ENCODE peak calls at places on chromosomes 6 and 20, in six cellular contexts. One of them, this sample, is unnamed.

GRCh38 chr6:145887969-145888368 is 73.4 kb upstream of the FBXO30 start:
- DNase-seq in K562: peak
- DNase-seq in HepG2: no peak
- DNase-seq in HCT116: no peak
- DNase-seq in H1: no peak
- DNase-seq in GM12878: no peak
- DNase-seq in this sample: no peak

GRCh38 chr6:14601490-14601889 is 483.9 kb downstream of the CD83 start:
- DNase-seq in K562: no peak
- DNase-seq in HepG2: peak
- DNase-seq in HCT116: no peak
- DNase-seq in H1: no peak
- DNase-seq in GM12878: no peak
- DNase-seq in this sample: no peak

GRCh38 chr20:61719691-61720347 is 345.9 kb downstream of the TAF4 start:
- DNase-seq in K562: no peak
- DNase-seq in HepG2: no peak
- DNase-seq in HCT116: no peak
- DNase-seq in H1: no peak
- DNase-seq in GM12878: no peak
- DNase-seq in this sample: no peak

GRCh38 chr6:169895000-169895759 is 143.8 kb downstream of the ERMARD start:
- DNase-seq in K562: no peak
- DNase-seq in HepG2: no peak
- DNase-seq in HCT116: no peak
- DNase-seq in H1: no peak
- DNase-seq in GM12878: no peak
- DNase-seq in this sample: no peak

GRCh38 chr6:11236351-11236750 is 3.9 kb upstream of the NEDD9 start:
- DNase-seq in K562: no peak
- DNase-seq in HepG2: no peak
- DNase-seq in HCT116: no peak
- DNase-seq in H1: no peak
- DNase-seq in GM12878: peak
- DNase-seq in this sample: no peak

GRCh38 chr6:3026811-3027626 is 27.3 kb downstream of the NQO2 start:
- DNase-seq in K562: peak
- DNase-seq in HepG2: no peak
- DNase-seq in HCT116: no peak
- DNase-seq in H1: no peak
- DNase-seq in GM12878: peak
- DNase-seq in this sample: no peak

GRCh38 chr6:32940656-32941411 is at the start of gene HLA-DMB:
- DNase-seq in K562: peak
- DNase-seq in HepG2: peak
- DNase-seq in HCT116: peak
- DNase-seq in H1: no peak
- DNase-seq in GM12878: peak
- DNase-seq in this sample: peak

GRCh38 chr6:129609635-129610034 is 100.3 kb downstream of the ARHGAP18 start:
- DNase-seq in K562: no peak
- DNase-seq in HepG2: no peak
- DNase-seq in HCT116: no peak
- DNase-seq in H1: no peak
- DNase-seq in GM12878: no peak
- DNase-seq in this sample: no peak

GRCh38 chr6:106103728-106104109 is 17.6 kb downstream of the PRDM1 start:
- DNase-seq in K562: peak
- DNase-seq in HepG2: no peak
- DNase-seq in HCT116: no peak
- DNase-seq in H1: no peak
- DNase-seq in GM12878: no peak
- DNase-seq in this sample: no peak

GRCh38 chr20:38343107-38343797 is 3.0 kb upstream of the LBP start:
- DNase-seq in K562: peak
- DNase-seq in HepG2: peak
- DNase-seq in HCT116: no peak
- DNase-seq in H1: no peak
- DNase-seq in GM12878: no peak
- DNase-seq in this sample: no peak

GRCh38 chr6:4314201-4314707 is 178.9 kb upstream of the ECI2 start:
- DNase-seq in K562: no peak
- DNase-seq in HepG2: no peak
- DNase-seq in HCT116: no peak
- DNase-seq in H1: no peak
- DNase-seq in GM12878: no peak
- DNase-seq in this sample: no peak

GRCh38 chr6:2193931-2194330 is 51.5 kb downstream of the GMDS start:
- DNase-seq in K562: no peak
- DNase-seq in HepG2: no peak
- DNase-seq in HCT116: no peak
- DNase-seq in H1: no peak
- DNase-seq in GM12878: no peak
- DNase-seq in this sample: no peak

GRCh38 chr6:136962661-136963060 is 40.6 kb downstream of the SLC35D3 start:
- DNase-seq in K562: no peak
- DNase-seq in HepG2: no peak
- DNase-seq in HCT116: no peak
- DNase-seq in H1: no peak
- DNase-seq in GM12878: no peak
- DNase-seq in this sample: no peak

GRCh38 chr20:8547035-8547649 is 415.1 kb downstream of the PLCB1 start:
- DNase-seq in K562: no peak
- DNase-seq in HepG2: no peak
- DNase-seq in HCT116: no peak
- DNase-seq in H1: no peak
- DNase-seq in GM12878: no peak
- DNase-seq in this sample: no peak

GRCh38 chr6:81759782-81760181 is 7.3 kb upstream of the TENT5A start:
- DNase-seq in K562: no peak
- DNase-seq in HepG2: no peak
- DNase-seq in HCT116: no peak
- DNase-seq in H1: no peak
- DNase-seq in GM12878: no peak
- DNase-seq in this sample: no peak

GRCh38 chr6:68738039-68738438 is 103.0 kb downstream of the ADGRB3 start:
- DNase-seq in K562: peak
- DNase-seq in HepG2: no peak
- DNase-seq in HCT116: no peak
- DNase-seq in H1: no peak
- DNase-seq in GM12878: no peak
- DNase-seq in this sample: no peak

GRCh38 chr6:21046276-21046675 is 512.0 kb downstream of the CDKAL1 start:
- DNase-seq in K562: no peak
- DNase-seq in HepG2: peak
- DNase-seq in HCT116: no peak
- DNase-seq in H1: no peak
- DNase-seq in GM12878: no peak
- DNase-seq in this sample: no peak

GRCh38 chr6:7725849-7726415 is at the start of gene BMP6:
- DNase-seq in K562: peak
- DNase-seq in HepG2: peak
- DNase-seq in HCT116: peak
- DNase-seq in H1: peak
- DNase-seq in GM12878: no peak
- DNase-seq in this sample: peak

GRCh38 chr6:56364482-56365313 is 117.3 kb upstream of the COL21A1 start:
- DNase-seq in K562: no peak
- DNase-seq in HepG2: no peak
- DNase-seq in HCT116: no peak
- DNase-seq in H1: no peak
- DNase-seq in GM12878: no peak
- DNase-seq in this sample: no peak

GRCh38 chr6:89999154-89999553 is 104.9 kb downstream of the GJA10 start:
- DNase-seq in K562: peak
- DNase-seq in HepG2: no peak
- DNase-seq in HCT116: peak
- DNase-seq in H1: no peak
- DNase-seq in GM12878: no peak
- DNase-seq in this sample: no peak

GRCh38 chr6:2658788-2659187 is 91.9 kb downstream of the MYLK4 start:
- DNase-seq in K562: no peak
- DNase-seq in HepG2: peak
- DNase-seq in HCT116: peak
- DNase-seq in H1: no peak
- DNase-seq in GM12878: peak
- DNase-seq in this sample: no peak

GRCh38 chr20:62069741-62070216 is 4.1 kb upstream of the TAF4 start:
- DNase-seq in K562: no peak
- DNase-seq in HepG2: no peak
- DNase-seq in HCT116: no peak
- DNase-seq in H1: no peak
- DNase-seq in GM12878: no peak
- DNase-seq in this sample: no peak

GRCh38 chr20:41177636-41178035 is 40.3 kb downstream of the PLCG1 start:
- DNase-seq in K562: no peak
- DNase-seq in HepG2: no peak
- DNase-seq in HCT116: peak
- DNase-seq in H1: peak
- DNase-seq in GM12878: no peak
- DNase-seq in this sample: peak

GRCh38 chr6:21987501-21987957 is 309.3 kb downstream of the PRL start:
- DNase-seq in K562: peak
- DNase-seq in HepG2: peak
- DNase-seq in HCT116: peak
- DNase-seq in H1: no peak
- DNase-seq in GM12878: peak
- DNase-seq in this sample: peak

GRCh38 chr6:41438746-41439145 is 103.3 kb downstream of the NCR2 start:
- DNase-seq in K562: no peak
- DNase-seq in HepG2: no peak
- DNase-seq in HCT116: no peak
- DNase-seq in H1: no peak
- DNase-seq in GM12878: no peak
- DNase-seq in this sample: no peak

GRCh38 chr6:130815200-130816071 is 11.8 kb upstream of the SMLR1 start:
- DNase-seq in K562: no peak
- DNase-seq in HepG2: peak
- DNase-seq in HCT116: no peak
- DNase-seq in H1: no peak
- DNase-seq in GM12878: no peak
- DNase-seq in this sample: no peak

GRCh38 chr20:52775786-52776185 is 196.4 kb upstream of the TSHZ2 start:
- DNase-seq in K562: no peak
- DNase-seq in HepG2: no peak
- DNase-seq in HCT116: no peak
- DNase-seq in H1: no peak
- DNase-seq in GM12878: no peak
- DNase-seq in this sample: no peak

GRCh38 chr6:28794175-28795002 is 129.4 kb downstream of the TRIM27 start:
- DNase-seq in K562: peak
- DNase-seq in HepG2: peak
- DNase-seq in HCT116: no peak
- DNase-seq in H1: no peak
- DNase-seq in GM12878: no peak
- DNase-seq in this sample: no peak

DNA sequence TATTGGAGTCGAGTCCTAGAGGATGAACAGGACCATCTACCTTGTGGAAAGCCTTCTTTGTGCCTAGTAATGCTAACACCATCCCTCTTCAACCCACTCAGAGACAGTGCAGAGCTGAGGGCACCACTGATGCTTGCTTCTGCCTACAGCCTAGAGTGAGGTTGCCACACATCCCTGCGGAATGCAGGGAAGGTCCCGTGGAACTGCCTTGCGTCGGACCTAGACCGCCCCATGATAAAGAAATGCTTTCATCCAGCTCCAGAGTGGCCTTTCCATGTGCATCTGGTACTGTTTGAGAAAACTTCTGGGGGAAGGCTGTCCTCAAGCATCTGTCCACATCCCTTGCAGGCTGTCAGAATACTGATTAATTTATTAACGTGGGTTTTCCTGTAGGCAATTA is 168.4 kb downstream of the PHACTR1 start:
- DNase-seq in K562: no peak
- DNase-seq in HepG2: no peak
- DNase-seq in HCT116: no peak
- DNase-seq in H1: no peak
- DNase-seq in GM12878: no peak
- DNase-seq in this sample: no peak
- TF ChIP-seq MAX in K562: no peak
- TF ChIP-seq MAX in HepG2: no peak
- TF ChIP-seq MAX in HCT116: no peak
- TF ChIP-seq MAX in H1: no peak
- TF ChIP-seq MAX in GM12878: no peak
- TF ChIP-seq MAX in this sample: no peak

GRCh38 chr6:53461682-53462081 is 83.2 kb downstream of the GCLC start:
- DNase-seq in K562: no peak
- DNase-seq in HepG2: no peak
- DNase-seq in HCT116: no peak
- DNase-seq in H1: no peak
- DNase-seq in GM12878: no peak
- DNase-seq in this sample: no peak
- TF ChIP-seq ATF3 in K562: no peak
- TF ChIP-seq ATF3 in HepG2: no peak
- TF ChIP-seq ATF3 in HCT116: no peak
- TF ChIP-seq ATF3 in H1: no peak
- TF ChIP-seq ATF3 in GM12878: no peak
- TF ChIP-seq ATF3 in this sample: no peak

GRCh38 chr6:562052-562676 is 94.7 kb downstream of the HUS1B start:
- DNase-seq in K562: no peak
- DNase-seq in HepG2: no peak
- DNase-seq in HCT116: no peak
- DNase-seq in H1: no peak
- DNase-seq in GM12878: no peak
- DNase-seq in this sample: no peak
- TF ChIP-seq MAX in K562: no peak
- TF ChIP-seq MAX in HepG2: no peak
- TF ChIP-seq MAX in HCT116: no peak
- TF ChIP-seq MAX in H1: no peak
- TF ChIP-seq MAX in GM12878: no peak
- TF ChIP-seq MAX in this sample: no peak

GRCh38 chr20:11143481-11143880 is 469.7 kb upstream of the JAG1 start:
- DNase-seq in K562: no peak
- DNase-seq in HepG2: no peak
- DNase-seq in HCT116: no peak
- DNase-seq in H1: no peak
- DNase-seq in GM12878: no peak
- DNase-seq in this sample: no peak
- TF ChIP-seq ATF3 in K562: no peak
- TF ChIP-seq ATF3 in HepG2: no peak
- TF ChIP-seq ATF3 in HCT116: no peak
- TF ChIP-seq ATF3 in H1: no peak
- TF ChIP-seq ATF3 in GM12878: no peak
- TF ChIP-seq ATF3 in this sample: no peak

DNA sequence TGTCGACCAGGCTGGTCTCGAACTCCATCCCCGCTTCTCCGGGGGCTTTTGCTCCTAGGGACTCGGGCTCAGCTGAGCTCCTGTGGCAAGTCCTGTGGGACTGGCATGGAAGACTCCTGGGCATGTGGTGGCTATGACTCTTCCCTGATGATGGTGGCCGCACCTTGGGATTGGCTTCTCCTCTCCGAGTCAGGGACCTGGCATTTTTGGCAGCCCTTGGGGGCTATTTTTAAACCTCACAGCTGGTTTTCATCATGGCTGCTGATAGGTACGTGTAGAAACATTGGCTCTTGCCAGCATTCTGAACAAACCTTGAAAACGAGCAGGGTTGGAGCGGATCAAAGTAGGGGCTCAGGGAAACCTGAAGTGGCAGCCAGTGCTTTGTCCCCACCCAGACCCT is 54.1 kb downstream of the RBM38 start:
- DNase-seq in K562: no peak
- DNase-seq in HepG2: no peak
- DNase-seq in HCT116: no peak
- DNase-seq in H1: no peak
- DNase-seq in GM12878: no peak
- DNase-seq in this sample: no peak
- TF ChIP-seq MAX in K562: no peak
- TF ChIP-seq MAX in HepG2: no peak
- TF ChIP-seq MAX in HCT116: no peak
- TF ChIP-seq MAX in H1: no peak
- TF ChIP-seq MAX in GM12878: no peak
- TF ChIP-seq MAX in this sample: no peak

GRCh38 chr6:16602035-16602434 is 159.2 kb downstream of the ATXN1 start:
- DNase-seq in K562: no peak
- DNase-seq in HepG2: no peak
- DNase-seq in HCT116: no peak
- DNase-seq in H1: no peak
- DNase-seq in GM12878: peak
- DNase-seq in this sample: no peak
- TF ChIP-seq ATF3 in K562: no peak
- TF ChIP-seq ATF3 in HepG2: no peak
- TF ChIP-seq ATF3 in HCT116: no peak
- TF ChIP-seq ATF3 in H1: no peak
- TF ChIP-seq ATF3 in GM12878: no peak
- TF ChIP-seq ATF3 in this sample: no peak

This sample was measured in WTC11.